ENCODE peak calls at places on chromosomes 13 and 19, in six cellular contexts. E is caudate nucleus; B is CD8-positive, alpha-beta memory T cell; I is brain microvascular endothelial cell; M is AG08396; F is activated T-cell treated with anti-CD3 and anti-CD28 coated beads for 1 hour. X is an unnamed sample.
A peak's percentile ranks its signal among the peaks of the same experiment; 100 is the strongest.

GRCh38 chr13:25901460-25902376 is 150.1 kb downstream of the SHISA2 start:
- DNase-seq in E (no peak), B (peak; percentile 54), I (peak; percentile 97), M (no peak), F (no peak), X (no peak)

GRCh38 chr13:42796747-42797356 is 15.5 kb downstream of the FAM216B start:
- DNase-seq in E (no peak), B (no peak), I (no peak), M (no peak), F (no peak), X (no peak)

GRCh38 chr19:44748426-44749254 is at the start of gene BCL3:
- DNase-seq in E (peak; percentile 6), B (peak; percentile 61), I (no peak), M (peak; percentile 70), F (peak; percentile 56), X (no peak)

GRCh38 chr13:100339411-100339935 is 249.1 kb downstream of the GGACT start:
- DNase-seq in E (no peak), B (no peak), I (no peak), M (no peak), F (no peak), X (no peak)

GRCh38 chr19:3818479-3818878 is 32.3 kb upstream of the MATK start:
- DNase-seq in E (no peak), B (no peak), I (peak; percentile 65), M (peak; percentile 57), F (no peak), X (no peak)

GRCh38 chr19:46596008-46596407 is 5.1 kb upstream of the CALM3 start:
- DNase-seq in E (no peak), B (no peak), I (no peak), M (no peak), F (no peak), X (no peak)

GRCh38 chr19:18510216-18510615 is 11.7 kb downstream of the ELL start:
- DNase-seq in E (no peak), B (no peak), I (no peak), M (no peak), F (no peak), X (no peak)

GRCh38 chr19:56191711-56192110 is 5.9 kb downstream of the ZSCAN5B start:
- DNase-seq in E (no peak), B (no peak), I (no peak), M (no peak), F (no peak), X (no peak)

GRCh38 chr19:11364296-11364904 is 9.2 kb downstream of the PLPPR2 start:
- DNase-seq in E (no peak), B (no peak), I (no peak), M (no peak), F (no peak), X (no peak)

GRCh38 chr13:112642061-112642460 is 47.8 kb upstream of the ATP11A start:
- DNase-seq in E (no peak), B (no peak), I (no peak), M (no peak), F (no peak), X (no peak)

GRCh38 chr13:30796132-30796832 is 60.9 kb downstream of the ALOX5AP start:
- DNase-seq in E (no peak), B (no peak), I (peak; percentile 43), M (peak; percentile 47), F (no peak), X (no peak)

GRCh38 chr19:7710616-7711015 is 8.7 kb upstream of the FCER2 start:
- DNase-seq in E (no peak), B (no peak), I (no peak), M (no peak), F (no peak), X (no peak)

GRCh38 chr13:45889582-45890243 is 38.2 kb upstream of the SIAH3 start:
- DNase-seq in E (no peak), B (no peak), I (no peak), M (no peak), F (no peak), X (no peak)

GRCh38 chr13:113442354-113442984 is 10.8 kb downstream of the ADPRHL1 start:
- DNase-seq in E (no peak), B (no peak), I (no peak), M (no peak), F (no peak), X (no peak)

GRCh38 chr13:27151798-27152599 is 19.6 kb downstream of the USP12 start:
- DNase-seq in E (no peak), B (no peak), I (peak; percentile 6), M (no peak), F (no peak), X (no peak)

GRCh38 chr13:100573121-100573520 is 15.5 kb downstream of the GGACT start:
- DNase-seq in E (no peak), B (peak; percentile 67), I (peak; percentile 75), M (peak; percentile 60), F (peak; percentile 78), X (peak; percentile 62)

GRCh38 chr13:30415430-30416030 is 6.8 kb upstream of the UBE2L5 start:
- DNase-seq in E (no peak), B (no peak), I (no peak), M (no peak), F (no peak), X (no peak)

GRCh38 chr19:46408611-46409039 is 4.7 kb downstream of the CCDC8 start:
- DNase-seq in E (peak; percentile 42), B (no peak), I (no peak), M (no peak), F (no peak), X (peak; percentile 41)

GRCh38 chr13:46383383-46383782 is 3.7 kb downstream of the RUBCNL start:
- DNase-seq in E (no peak), B (no peak), I (no peak), M (no peak), F (no peak), X (no peak)

GRCh38 chr13:36158606-36159005 is 27.4 kb upstream of the DCLK1 start:
- DNase-seq in E (no peak), B (no peak), I (no peak), M (no peak), F (no peak), X (no peak)

GRCh38 chr19:49590971-49591730 is at the start of gene PRR12:
- DNase-seq in E (peak; percentile 56), B (peak; percentile 79), I (peak; percentile 39), M (peak; percentile 92), F (peak; percentile 54), X (no peak)

GRCh38 chr19:10533656-10534386 is 9.9 kb upstream of the ATG4D start:
- DNase-seq in E (no peak), B (no peak), I (peak; percentile 73), M (peak; percentile 75), F (no peak), X (no peak)

GRCh38 chr13:23160241-23161175 is 20.3 kb upstream of the SGCG start:
- DNase-seq in E (no peak), B (no peak), I (no peak), M (peak; percentile 31), F (no peak), X (no peak)

GRCh38 chr13:77339408-77339807 is 12.5 kb upstream of the MYCBP2 start:
- DNase-seq in E (no peak), B (no peak), I (no peak), M (no peak), F (no peak), X (no peak)

GRCh38 chr13:93775507-93776108 is 549.0 kb downstream of the GPC6 start:
- DNase-seq in E (no peak), B (no peak), I (peak; percentile 50), M (peak; percentile 32), F (no peak), X (no peak)

GRCh38 chr19:13169769-13170168 is 19.6 kb downstream of the IER2 start:
- DNase-seq in E (no peak), B (no peak), I (peak; percentile 40), M (peak; percentile 72), F (no peak), X (no peak)

X was measured in omental fat pad.